ENCODE peak calls at places on chromosomes 6 and 20, in six cellular contexts. L, P, R, M, C and O are unnamed samples.
A peak's percentile ranks its signal among the peaks of the same experiment; 100 is the strongest.

GRCh38 chr6:166760288-166760687 is 133.2 kb upstream of the RPS6KA2 start:
- DNase-seq in P (no peak), R (no peak), L (no peak), C (no peak), M (no peak), O (no peak)

GRCh38 chr6:114862809-114863208 is 520.0 kb upstream of the HS3ST5 start:
- DNase-seq in M (no peak), R (no peak), P (no peak), L (no peak), C (no peak), O (no peak)

GRCh38 chr6:5061152-5061551 is 24.0 kb upstream of the PPP1R3G start:
- DNase-seq in P (no peak), C (no peak), L (no peak), R (no peak), M (no peak), O (no peak)

GRCh38 chr6:3165631-3166534 is 8.5 kb upstream of the TUBB2A start:
- DNase-seq in L (no peak), M (no peak), R (peak; percentile 83), C (no peak), P (no peak), O (no peak)

GRCh38 chr6:118771253-118771652 is 119.9 kb upstream of the CEP85L start:
- DNase-seq in P (no peak), M (no peak), R (no peak), C (no peak), L (no peak), O (no peak)

GRCh38 chr20:3995067-3995748 is 20.1 kb downstream of the RNF24 start:
- DNase-seq in L (no peak), P (no peak), M (no peak), C (no peak), R (peak; percentile 46), O (no peak)

GRCh38 chr6:3403244-3404154 is 53.4 kb downstream of the SLC22A23 start:
- DNase-seq in C (no peak), R (no peak), P (peak; percentile 57), M (no peak), L (no peak), O (no peak)

GRCh38 chr6:29763491-29764289 is 40.5 kb downstream of the HLA-F start:
- DNase-seq in R (peak; percentile 92), L (no peak), C (peak; percentile 24), P (peak; percentile 92), M (peak; percentile 79), O (peak; percentile 22)

GRCh38 chr20:17912916-17913315 is 55.7 kb downstream of the SNX5 start:
- DNase-seq in M (peak; percentile 65), P (no peak), R (peak; percentile 37), C (no peak), L (no peak), O (no peak)

GRCh38 chr6:39193201-39193791 is 36.0 kb downstream of the KCNK5 start:
- DNase-seq in C (no peak), R (no peak), M (no peak), P (no peak), L (no peak), O (no peak)

GRCh38 chr6:122289721-122290501 is 109.5 kb upstream of the HSF2 start:
- DNase-seq in C (no peak), P (no peak), R (peak; percentile 6), L (no peak), M (peak; percentile 2), O (peak; percentile 63)

GRCh38 chr6:40344566-40345185 is 242.5 kb downstream of the LRFN2 start:
- DNase-seq in P (no peak), C (no peak), R (no peak), L (peak; percentile 26), M (no peak), O (no peak)

GRCh38 chr6:168037856-168038255 is 40.4 kb downstream of the KIF25 start:
- DNase-seq in L (no peak), M (no peak), P (no peak), R (no peak), C (no peak), O (no peak)

GRCh38 chr6:113047932-113048331 is 700.8 kb downstream of the RFPL4B start:
- DNase-seq in C (no peak), M (peak; percentile 71), L (no peak), P (no peak), R (no peak), O (no peak)

GRCh38 chr20:63979549-63980316 is at the start of gene SAMD10:
- DNase-seq in L (peak; percentile 86), C (peak; percentile 83), M (no peak), R (peak; percentile 15), P (no peak), O (no peak)

GRCh38 chr6:149964243-149965190 is 774 bp downstream of the ULBP1 start:
- DNase-seq in M (peak; percentile 43), C (no peak), R (no peak), L (no peak), P (no peak), O (no peak)

GRCh38 chr6:32886674-32887383 is 32.8 kb downstream of the PSMB9 start:
- DNase-seq in P (peak; percentile 29), R (peak; percentile 94), C (no peak), L (no peak), M (peak; percentile 77), O (no peak)

GRCh38 chr20:24773751-24774201 is 175.3 kb upstream of the CST7 start:
- DNase-seq in M (peak; percentile 63), P (peak; percentile 90), C (no peak), L (no peak), R (peak; percentile 81), O (peak; percentile 92)

GRCh38 chr6:18263561-18264337 is 581 bp downstream of the DEK start:
- DNase-seq in P (no peak), M (peak; percentile 48), C (no peak), L (no peak), R (peak; percentile 61), O (no peak)

GRCh38 chr6:141551318-141551717 is 581.4 kb upstream of the GJE1 start:
- DNase-seq in R (peak; percentile 26), M (no peak), C (no peak), P (no peak), L (no peak), O (no peak)

GRCh38 chr6:123810214-123810613 is 6.5 kb downstream of the NKAIN2 start:
- DNase-seq in L (no peak), P (no peak), M (no peak), R (no peak), C (no peak), O (no peak)

GRCh38 chr6:149560736-149561135 is 5.4 kb upstream of the GINM1 start:
- DNase-seq in M (no peak), C (no peak), L (no peak), R (peak; percentile 24), P (no peak), O (no peak)

GRCh38 chr6:165717732-165718465 is 54.9 kb upstream of the PDE10A start:
- DNase-seq in C (no peak), R (peak; percentile 73), M (no peak), L (no peak), P (peak; percentile 50), O (no peak)

DNA sequence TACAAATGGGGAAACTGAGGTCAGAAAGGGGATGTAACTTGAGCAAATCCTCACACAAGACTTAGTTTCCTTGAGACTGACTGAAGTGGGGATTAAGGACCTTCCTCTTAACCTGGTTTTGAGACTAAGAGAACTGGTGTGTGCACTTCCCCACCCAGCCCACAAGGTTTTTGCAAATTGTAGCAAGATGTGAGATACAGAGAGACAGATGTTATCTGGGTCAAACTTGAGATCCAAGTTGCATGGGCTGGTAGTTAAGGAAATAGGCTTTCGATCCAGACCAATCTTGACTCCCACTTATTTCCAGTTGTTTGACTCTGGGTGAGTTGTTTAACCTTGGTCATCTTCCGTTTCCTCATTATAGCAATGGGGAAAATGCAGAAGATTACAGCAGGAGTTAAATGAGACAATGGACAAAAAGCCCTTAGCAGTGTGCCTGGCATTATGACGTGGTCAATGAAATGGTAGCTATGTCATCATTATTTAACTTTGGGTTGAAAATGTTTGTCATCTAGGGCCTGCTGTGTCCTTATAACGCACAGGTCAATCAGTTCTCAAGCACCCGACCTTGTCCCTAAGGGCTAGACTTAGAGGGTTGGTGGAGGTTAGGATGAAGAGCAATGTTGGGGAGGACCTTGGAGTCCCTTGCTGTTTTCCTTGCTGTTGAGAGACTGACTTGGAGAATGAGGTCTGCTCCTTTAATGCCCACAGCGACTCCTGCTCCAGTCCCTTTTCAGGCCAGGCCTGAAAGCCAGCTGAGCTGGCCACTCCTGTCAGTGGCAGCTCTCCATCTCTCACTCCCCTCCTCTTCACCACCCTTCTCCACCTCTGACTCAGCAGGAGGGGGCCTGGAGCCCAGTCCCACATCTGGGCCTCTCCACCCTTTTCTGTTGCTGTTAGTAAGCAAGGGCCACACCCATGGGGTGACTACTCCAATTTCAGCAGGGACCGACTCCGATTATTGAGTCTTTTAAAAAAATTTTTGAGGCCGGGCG is 1.9 kb downstream of the SNX21 start:
- DNase-seq in C (no peak), L (no peak), P (no peak), M (peak; percentile 87), R (peak; percentile 80), O (no peak)
- TF ChIP-seq CTCF in C (no peak), L (no peak), P (no peak), M (no peak), R (no peak), O (no peak)

DNA sequence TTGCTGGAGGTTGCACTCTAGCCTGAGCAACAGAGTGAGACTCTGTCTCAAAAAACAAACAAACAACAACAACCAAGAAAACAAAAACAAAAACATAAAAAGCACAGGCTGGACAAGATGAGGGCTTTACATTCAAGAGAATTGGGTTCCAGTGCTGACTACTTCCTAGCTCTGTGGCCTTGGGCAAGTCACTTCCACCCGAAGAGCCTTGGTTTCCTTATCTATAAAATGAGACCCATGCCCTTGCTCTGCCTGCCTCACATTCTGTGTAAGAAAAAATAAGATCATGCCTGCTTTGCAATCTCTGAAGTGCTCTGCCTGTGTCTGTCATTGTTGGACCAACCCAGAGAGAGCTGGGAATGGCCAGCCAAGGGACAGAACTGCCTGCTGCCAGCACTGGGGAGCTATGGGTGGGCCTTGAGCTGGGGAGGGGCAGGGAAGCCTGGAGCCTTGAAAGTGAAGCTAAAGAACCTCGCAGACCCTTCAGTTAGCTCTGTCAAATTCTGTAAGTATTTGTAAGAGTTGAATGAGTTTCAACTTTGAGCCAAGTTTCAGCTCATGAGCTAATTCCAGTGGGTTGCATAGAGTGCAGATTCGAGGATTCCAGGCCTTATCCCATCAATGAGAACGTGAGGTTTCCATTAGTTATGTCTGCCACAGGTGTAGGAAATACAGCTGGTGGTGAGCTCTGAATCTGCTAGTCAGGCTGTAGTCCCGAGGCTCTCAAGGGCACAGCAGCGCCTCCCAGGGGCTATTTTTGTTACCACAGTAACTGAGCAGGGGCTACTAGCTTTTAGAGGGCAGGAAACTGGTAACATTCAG is 93.2 kb downstream of the DLGAP4 start:
- DNase-seq in P (no peak), R (peak; percentile 48), L (no peak), M (no peak), C (peak; percentile 68), O (no peak)
- TF ChIP-seq CTCF in P (peak; percentile 37), R (peak; percentile 49), L (no peak), M (peak; percentile 23), C (peak; percentile 46), O (peak; percentile 32)

GRCh38 chr20:40892642-40893041 is 136.0 kb upstream of the TOP1 start:
- DNase-seq in M (no peak), L (no peak), C (no peak), P (no peak), R (no peak), O (no peak)
- TF ChIP-seq CTCF in M (no peak), L (no peak), C (no peak), P (no peak), R (no peak), O (no peak)

DNA sequence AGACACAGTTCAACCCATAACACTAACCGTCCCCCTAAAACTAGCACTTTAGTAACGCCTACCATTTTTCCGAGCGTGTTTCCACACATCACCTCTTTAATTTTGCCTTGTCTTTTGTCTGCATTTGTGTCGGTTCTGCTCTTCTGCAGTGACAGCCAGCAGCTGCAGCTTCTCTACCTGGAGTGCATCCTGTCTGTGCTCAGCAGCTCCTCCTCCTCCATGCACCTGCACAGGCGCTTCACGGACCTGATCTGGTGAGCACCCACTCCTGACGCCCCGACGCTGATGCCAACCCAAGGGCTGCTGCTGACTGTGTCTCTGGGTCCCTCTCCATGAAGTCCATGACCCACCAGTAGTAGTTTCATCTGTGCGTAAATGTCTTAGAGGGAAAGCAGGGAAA is 35.4 kb upstream of the PBOV1 start:
- DNase-seq in M (no peak), P (no peak), L (no peak), C (no peak), R (no peak), O (no peak)
- TF ChIP-seq CTCF in M (no peak), P (no peak), L (no peak), C (no peak), R (no peak), O (no peak)